ENCODE peak calls at places on chromosomes 1 and 21, in eight cellular contexts. S is HFFc6, E is foreskin melanocyte, F is activated T-helper 1 cell treated with Interleukin-2 at 50 U/mL for 16 hours, W is head of caudate nucleus, R is AG08396, Q is KBM-7, D is GM12865. O is an unnamed sample.

GRCh38 chr1:231420299-231420958 is 1.7 kb downstream of the EGLN1 start:
- DNase-seq in S (no peak), E (no peak), F (no peak), W (no peak), R (no peak), Q (peak), D (peak), O (no peak)

GRCh38 chr1:236685917-236686814 is at the start of gene ACTN2:
- DNase-seq in S (no peak), E (no peak), F (peak), W (peak), R (peak), Q (peak), D (no peak), O (peak)

GRCh38 chr1:156877433-156877832 is 16.1 kb upstream of the PEAR1 start:
- DNase-seq in S (no peak), E (no peak), F (no peak), W (no peak), R (no peak), Q (no peak), D (no peak), O (no peak)

GRCh38 chr1:111227875-111228747 is 598 bp downstream of the CHI3L2 start:
- DNase-seq in S (peak), E (peak), F (no peak), W (no peak), R (peak), Q (no peak), D (peak), O (no peak)

GRCh38 chr1:223827193-223827663 is 18.5 kb downstream of the TP53BP2 start:
- DNase-seq in S (peak), E (no peak), F (no peak), W (no peak), R (no peak), Q (peak), D (no peak), O (no peak)

GRCh38 chr1:17653728-17654351 is 101.3 kb upstream of the ACTL8 start:
- DNase-seq in S (peak), E (no peak), F (no peak), W (peak), R (peak), Q (peak), D (peak), O (no peak)

GRCh38 chr21:45894107-45894810 is 87.3 kb upstream of the COL6A1 start:
- DNase-seq in S (peak), E (no peak), F (no peak), W (no peak), R (peak), Q (no peak), D (no peak), O (no peak)

GRCh38 chr1:107464827-107465226 is 324.0 kb downstream of the NTNG1 start:
- DNase-seq in S (no peak), E (no peak), F (no peak), W (no peak), R (no peak), Q (no peak), D (peak), O (no peak)

GRCh38 chr1:175116210-175116798 is 48.7 kb downstream of the TNN start:
- DNase-seq in S (no peak), E (no peak), F (no peak), W (no peak), R (no peak), Q (no peak), D (no peak), O (no peak)

GRCh38 chr1:162215902-162216301 is 146.4 kb downstream of the NOS1AP start:
- DNase-seq in S (no peak), E (no peak), F (no peak), W (no peak), R (no peak), Q (no peak), D (no peak), O (no peak)

GRCh38 chr1:234866007-234866866 is 256.3 kb upstream of the IRF2BP2 start:
- DNase-seq in S (peak), E (no peak), F (no peak), W (no peak), R (peak), Q (no peak), D (no peak), O (no peak)

GRCh38 chr1:89172468-89173143 is 3.2 kb downstream of the GBP7 start:
- DNase-seq in S (no peak), E (no peak), F (no peak), W (no peak), R (no peak), Q (no peak), D (no peak), O (no peak)

GRCh38 chr1:158930504-158930903 is 848 bp upstream of the PYHIN1 start:
- DNase-seq in S (no peak), E (no peak), F (peak), W (no peak), R (no peak), Q (no peak), D (peak), O (peak)

GRCh38 chr1:162832470-162832869 is 28.5 kb downstream of the CCDC190 start:
- DNase-seq in S (no peak), E (no peak), F (no peak), W (no peak), R (no peak), Q (no peak), D (no peak), O (no peak)